ENCODE peak calls at places on chromosomes 2 and 18, in nine cellular contexts. E is osteoblast, J is heart right ventricle, P is Peyer's patch, C is transverse colon, Z is HFF-Myc, N is AG04450, S is cardiac muscle cell, I is right atrium auricular region. M is an unnamed sample.
A peak's percentile ranks its signal among the peaks of the same experiment; 100 is the strongest.

GRCh38 chr2:43075906-43076585 is 150.4 kb downstream of the ZFP36L2 start:
- DNase-seq in E (peak; percentile 93), N (no peak), S (no peak), C (no peak), P (peak; percentile 40), Z (no peak), I (no peak), J (no peak), M (no peak)

GRCh38 chr18:76922107-76922506 is 99.8 kb downstream of the ZNF236 start:
- DNase-seq in J (peak; percentile 31), N (peak; percentile 10), P (peak; percentile 66), C (peak; percentile 64), E (peak; percentile 85), S (peak; percentile 66), Z (no peak), I (no peak), M (peak; percentile 40)

GRCh38 chr2:121309801-121310200 is 24.8 kb upstream of the TFCP2L1 start:
- DNase-seq in Z (peak; percentile 11), P (no peak), J (no peak), C (no peak), E (no peak), N (no peak), I (no peak), S (no peak), M (no peak)

GRCh38 chr18:6836331-6836730 is 106.8 kb downstream of the ARHGAP28 start:
- DNase-seq in J (no peak), Z (no peak), N (no peak), I (no peak), C (no peak), S (no peak), P (no peak), E (no peak), M (no peak)

GRCh38 chr2:190858817-190859216 is 21.8 kb upstream of the GLS start:
- DNase-seq in Z (no peak), C (no peak), N (no peak), I (no peak), P (no peak), S (no peak), J (no peak), E (peak; percentile 57), M (no peak)

GRCh38 chr18:36298113-36298701 is 694 bp downstream of the FHOD3 start:
- DNase-seq in C (no peak), N (no peak), Z (no peak), S (peak; percentile 61), E (no peak), J (peak; percentile 20), I (no peak), P (no peak), M (no peak)

GRCh38 chr2:23419171-23420090 is 34.5 kb downstream of the KLHL29 start:
- DNase-seq in N (no peak), I (no peak), J (no peak), Z (no peak), E (peak; percentile 81), P (peak; percentile 27), C (no peak), S (peak; percentile 41), M (no peak)

GRCh38 chr2:120317180-120317533 is 28.8 kb upstream of the INHBB start:
- DNase-seq in S (no peak), P (no peak), Z (no peak), I (no peak), E (no peak), C (no peak), N (no peak), J (no peak), M (no peak)

GRCh38 chr2:226118471-226119429 is 680.9 kb downstream of the IRS1 start:
- DNase-seq in N (peak; percentile 68), P (no peak), E (peak; percentile 38), J (no peak), Z (no peak), S (no peak), C (no peak), I (no peak), M (no peak)

GRCh38 chr2:101400048-101400447 is 12.7 kb upstream of the CREG2 start:
- DNase-seq in J (no peak), I (no peak), Z (no peak), N (no peak), P (no peak), C (no peak), E (no peak), S (no peak), M (no peak)

GRCh38 chr18:2351126-2351850 is 220.0 kb downstream of the METTL4 start:
- DNase-seq in J (no peak), I (no peak), S (no peak), N (no peak), E (no peak), C (no peak), P (no peak), Z (no peak), M (no peak)

GRCh38 chr2:164868563-164869419 is 27.2 kb upstream of the COBLL1 start:
- DNase-seq in E (no peak), J (no peak), C (no peak), Z (no peak), I (no peak), N (no peak), P (no peak), S (no peak), M (peak; percentile 77)

DNA sequence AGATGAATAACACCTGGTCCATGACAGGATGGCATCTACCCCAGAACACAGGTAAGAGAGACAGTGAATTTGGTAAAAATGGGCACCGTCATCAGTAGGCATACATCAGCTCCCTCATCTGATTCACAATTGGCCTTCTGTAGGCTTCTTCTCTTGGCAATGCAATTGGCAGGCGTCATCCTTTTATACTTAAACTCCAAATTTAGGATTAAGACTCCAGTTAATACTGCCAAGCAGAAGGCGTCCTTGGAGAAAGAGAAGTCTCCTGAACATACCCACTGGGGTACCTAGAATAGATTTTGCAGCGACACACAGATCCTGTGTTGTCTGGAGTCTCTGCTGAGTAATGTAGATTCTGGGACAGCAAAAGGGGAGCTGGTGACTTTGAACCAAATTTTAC is 628 bp upstream of the METAP1D start:
- DNase-seq in S (no peak), E (peak; percentile 9), Z (no peak), P (no peak), C (no peak), I (no peak), N (no peak), J (no peak), M (no peak)
- H3K4me3 ChIP-seq in S (peak overlapping the region; percentile 51), E (peak overlapping the region; percentile 84), Z (peak overlapping the region; percentile 66), P (peak overlapping the region; percentile 70), C (peak overlapping the region; percentile 84), I (peak overlapping the region; percentile 71), N (peak overlapping the region; percentile 67), J (peak overlapping the region; percentile 64), M (peak overlapping the region; percentile 82)

GRCh38 chr18:48029296-48029986 is 99.0 kb upstream of the SMAD2 start:
- DNase-seq in S (no peak), N (no peak), E (no peak), Z (no peak), J (no peak), I (no peak), C (no peak), P (no peak), M (no peak)

GRCh38 chr18:48031641-48032040 is 101.2 kb upstream of the SMAD2 start:
- DNase-seq in I (no peak), C (no peak), J (no peak), Z (no peak), E (no peak), N (no peak), P (no peak), S (no peak), M (no peak)

GRCh38 chr18:48032876-48033769 is 102.7 kb upstream of the SMAD2 start:
- DNase-seq in S (no peak), I (no peak), Z (no peak), C (no peak), N (no peak), J (no peak), E (peak; percentile 96), P (no peak), M (no peak)

GRCh38 chr18:48028716-48029115 is 98.3 kb upstream of the SMAD2 start:
- DNase-seq in C (no peak), J (no peak), I (no peak), N (no peak), Z (no peak), P (no peak), S (no peak), E (no peak), M (no peak)

GRCh38 chr18:48031011-48031480 is 100.6 kb upstream of the SMAD2 start:
- DNase-seq in P (no peak), Z (no peak), E (peak; percentile 95), J (no peak), C (peak; percentile 57), I (no peak), N (no peak), S (peak; percentile 77), M (peak; percentile 62)
- TF ChIP-seq CTCF in P (peak; percentile 52), Z (peak; percentile 81), E (peak; percentile 78), J (peak; percentile 83), C (peak; percentile 71), I (peak; percentile 81), N (peak; percentile 69), S (peak; percentile 87), M (peak; percentile 93)

GRCh38 chr2:12456293-12457151 is 260.2 kb upstream of the TRIB2 start:
- DNase-seq in P (peak; percentile 58), N (peak; percentile 98), I (peak; percentile 97), S (peak; percentile 90), C (peak; percentile 81), E (peak; percentile 93), Z (peak; percentile 83), J (peak; percentile 79), M (peak; percentile 31)
- H3K4me3 ChIP-seq in P (peak overlapping the region; percentile 18), N (peak overlapping the region; percentile 21), I (peak overlapping the region; percentile 17), S (no peak overlapping the region), C (no peak overlapping the region), E (peak overlapping the region; percentile 38), Z (no peak overlapping the region), J (peak overlapping the region; percentile 21), M (no peak overlapping the region)

GRCh38 chr18:10442551-10442971 is 11.9 kb upstream of the APCDD1 start:
- DNase-seq in E (no peak), Z (no peak), S (no peak), C (no peak), I (no peak), J (no peak), N (no peak), P (no peak), M (no peak)
- TF ChIP-seq CTCF in E (no peak), Z (no peak), S (no peak), C (no peak), I (peak; percentile 46), J (peak; percentile 48), N (no peak), P (no peak), M (peak; percentile 11)

GRCh38 chr2:219438453-219438852 is 3.8 kb downstream of the SPEG start:
- DNase-seq in P (no peak), J (no peak), Z (no peak), S (no peak), E (no peak), C (no peak), N (no peak), I (no peak), M (no peak)
- H3K4me3 ChIP-seq in P (no peak overlapping the region), J (no peak overlapping the region), Z (no peak overlapping the region), S (no peak overlapping the region), E (no peak overlapping the region), C (no peak overlapping the region), N (no peak overlapping the region), I (no peak overlapping the region), M (no peak overlapping the region)

GRCh38 chr2:79219383-79219988 is 59.9 kb upstream of the REG3A start:
- DNase-seq in E (peak; percentile 67), J (no peak), P (no peak), S (peak; percentile 74), I (no peak), Z (peak; percentile 4), N (no peak), C (peak; percentile 29), M (peak; percentile 63)

GRCh38 chr2:79223539-79223938 is 64.0 kb upstream of the REG3A start:
- DNase-seq in S (no peak), E (no peak), J (no peak), N (no peak), C (no peak), I (no peak), Z (no peak), P (no peak), M (no peak)
- TF ChIP-seq CTCF in S (no peak), E (no peak), J (no peak), N (no peak), C (no peak), I (no peak), Z (no peak), P (no peak), M (peak; percentile 58)

M was measured in LNCaP clone FGC.